ENCODE peak calls at places on chromosomes 5 and 9, in nine cellular contexts. M is gastrocnemius medialis, U is cardiac fibroblast, F is A549, S is fibroblast of pulmonary artery, O is astrocyte of the spinal cord, B is GM12865, A is adrenal gland, W is WERI-Rb-1. P is an unnamed sample.

GRCh38 chr5:179413711-179414458 is 68.6 kb upstream of the ADAMTS2 start:
- DNase-seq in M (no peak), U (no peak), F (no peak), S (no peak), O (no peak), B (no peak), A (no peak), W (no peak), P (no peak)

GRCh38 chr9:72362680-72363139 is 2.3 kb downstream of the ZFAND5 start:
- DNase-seq in M (peak; percentile 93), U (peak; percentile 83), F (peak; percentile 84), S (peak; percentile 85), O (peak; percentile 80), B (peak; percentile 77), A (peak; percentile 88), W (peak; percentile 52), P (peak; percentile 70)

GRCh38 chr9:113715086-113715485 is 161.0 kb upstream of the ZNF618 start:
- DNase-seq in M (no peak), U (peak; percentile 58), F (no peak), S (no peak), O (peak; percentile 23), B (no peak), A (no peak), W (no peak), P (no peak)

GRCh38 chr9:34127035-34127948 is 794 bp upstream of the DCAF12 start:
- DNase-seq in M (no peak), U (no peak), F (no peak), S (no peak), O (no peak), B (peak; percentile 12), A (no peak), W (no peak), P (no peak)

GRCh38 chr5:55682071-55682470 is 30.1 kb downstream of the SLC38A9 start:
- DNase-seq in M (no peak), U (no peak), F (no peak), S (no peak), O (no peak), B (no peak), A (no peak), W (no peak), P (no peak)

GRCh38 chr5:179777909-179778308 is 15.9 kb upstream of the LTC4S start:
- DNase-seq in M (no peak), U (no peak), F (no peak), S (no peak), O (no peak), B (no peak), A (no peak), W (no peak), P (no peak)

GRCh38 chr9:104906441-104907277 is 21.3 kb downstream of the ABCA1 start:
- DNase-seq in M (peak; percentile 33), U (peak; percentile 95), F (no peak), S (peak; percentile 74), O (peak; percentile 47), B (no peak), A (peak; percentile 93), W (no peak), P (peak; percentile 68)

GRCh38 chr5:173686950-173687349 is 70.5 kb upstream of the BOD1 start:
- DNase-seq in M (no peak), U (no peak), F (no peak), S (no peak), O (no peak), B (peak; percentile 61), A (no peak), W (no peak), P (no peak)

GRCh38 chr5:10632110-10632903 is 68.4 kb downstream of the ANKRD33B start:
- DNase-seq in M (no peak), U (peak; percentile 77), F (no peak), S (no peak), O (peak; percentile 66), B (peak; percentile 96), A (peak; percentile 17), W (no peak), P (no peak)

GRCh38 chr9:107513464-107514092 is 24.0 kb upstream of the KLF4 start:
- DNase-seq in M (no peak), U (no peak), F (no peak), S (no peak), O (no peak), B (peak; percentile 38), A (no peak), W (no peak), P (no peak)

GRCh38 chr5:78626009-78626571 is 22.5 kb downstream of the LHFPL2 start:
- DNase-seq in M (no peak), U (no peak), F (no peak), S (no peak), O (no peak), B (no peak), A (no peak), W (no peak), P (no peak)

GRCh38 chr5:50702615-50703325 is 36.3 kb downstream of the PARP8 start:
- DNase-seq in M (no peak), U (no peak), F (no peak), S (no peak), O (no peak), B (no peak), A (no peak), W (no peak), P (no peak)

GRCh38 chr9:2290382-2290781 is 275.2 kb downstream of the SMARCA2 start:
- DNase-seq in M (no peak), U (no peak), F (no peak), S (no peak), O (no peak), B (no peak), A (no peak), W (no peak), P (no peak)

GRCh38 chr5:143456952-143457547 is 53.6 kb upstream of the NR3C1 start:
- DNase-seq in M (no peak), U (peak; percentile 72), F (peak; percentile 46), S (peak; percentile 65), O (peak; percentile 24), B (no peak), A (no peak), W (no peak), P (no peak)

GRCh38 chr9:107991581-107991980 is 502.0 kb upstream of the KLF4 start:
- DNase-seq in M (no peak), U (no peak), F (no peak), S (no peak), O (no peak), B (no peak), A (no peak), W (no peak), P (no peak)

GRCh38 chr9:117485176-117485575 is 70.3 kb upstream of the ASTN2 start:
- DNase-seq in M (no peak), U (peak; percentile 0), F (no peak), S (no peak), O (peak; percentile 5), B (no peak), A (no peak), W (no peak), P (no peak)

GRCh38 chr5:80961376-80962281 is 1.5 kb downstream of the RASGRF2 start:
- DNase-seq in M (no peak), U (no peak), F (no peak), S (no peak), O (peak; percentile 27), B (no peak), A (no peak), W (no peak), P (no peak)

GRCh38 chr5:82364497-82364896 is 86.3 kb upstream of the RPS23 start:
- DNase-seq in M (no peak), U (peak; percentile 85), F (peak; percentile 45), S (peak; percentile 87), O (peak; percentile 85), B (no peak), A (peak; percentile 50), W (no peak), P (no peak)
- TF ChIP-seq CTCF in M (peak; percentile 17), U (peak; percentile 46), F (peak; percentile 47), S (peak; percentile 59), O (peak; percentile 63), B (no peak), A (peak; percentile 46), W (peak; percentile 24), P (peak; percentile 70)

DNA sequence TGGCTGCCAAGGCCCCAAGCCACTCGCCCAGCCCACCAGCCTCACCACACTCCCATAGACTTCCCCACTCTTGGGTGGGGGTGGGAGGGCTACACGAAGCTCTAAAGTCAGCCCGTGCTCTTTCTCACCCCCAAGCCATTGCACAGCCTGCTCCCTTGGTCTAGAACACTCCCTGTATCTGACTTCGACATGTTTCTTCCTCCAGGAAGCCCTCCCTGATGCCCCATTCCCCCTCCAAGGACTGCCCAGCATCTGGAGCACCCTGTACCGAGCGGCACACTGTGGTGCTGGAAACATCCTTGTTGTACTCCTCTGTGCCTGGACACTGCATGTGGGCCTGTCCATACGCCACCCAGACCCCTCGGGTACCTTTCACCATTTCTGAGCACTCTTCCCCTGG is 49.4 kb upstream of the KCNMB1 start:
- DNase-seq in M (no peak), U (no peak), F (no peak), S (no peak), O (no peak), B (no peak), A (no peak), W (no peak), P (no peak)
- H3K4me3 ChIP-seq in M (no peak overlapping the region), U (no peak overlapping the region), F (no peak overlapping the region), S (no peak overlapping the region), O (no peak overlapping the region), B (no peak overlapping the region), A (no peak overlapping the region), W (no peak overlapping the region), P (no peak overlapping the region)

DNA sequence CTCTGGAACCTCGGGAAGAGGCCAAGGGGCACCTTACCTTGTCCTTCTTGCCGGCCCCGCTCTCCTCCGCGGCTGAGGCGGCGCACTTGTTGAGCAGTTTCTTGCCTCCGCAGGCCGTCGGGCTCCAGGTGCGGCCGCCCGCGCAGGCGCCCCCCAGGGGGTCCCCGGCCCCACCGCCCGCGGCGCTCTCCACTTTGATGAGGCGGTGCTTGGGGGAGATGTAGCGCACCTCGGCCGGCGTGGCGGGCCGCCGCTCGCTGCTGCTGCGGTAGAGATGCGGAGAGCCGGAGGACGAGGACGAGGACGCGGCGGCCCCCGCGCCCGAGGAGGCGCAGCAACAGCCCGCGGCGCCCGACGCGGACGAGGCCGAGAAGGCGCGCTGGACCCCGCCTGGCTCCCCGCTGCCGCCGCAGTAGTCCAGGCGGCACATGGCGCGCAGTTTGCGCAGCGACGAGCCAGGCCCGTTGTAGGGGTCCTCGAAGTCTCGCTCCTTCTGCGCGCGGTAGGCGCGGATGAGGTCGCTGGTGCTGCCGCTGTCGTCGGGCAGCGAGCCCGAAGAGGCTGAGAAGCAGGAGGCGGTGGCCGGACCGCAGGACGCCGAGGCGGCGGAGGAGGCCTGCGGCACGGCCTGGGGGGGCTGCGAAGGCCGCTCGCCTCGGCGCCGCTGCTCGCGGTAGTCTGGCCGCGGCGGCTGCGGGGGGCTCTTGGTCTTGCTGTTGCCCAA is 973 bp downstream of the SHB start:
- DNase-seq in M (no peak), U (no peak), F (no peak), S (no peak), O (no peak), B (no peak), A (no peak), W (no peak), P (no peak)
- TF ChIP-seq CTCF in M (no peak), U (no peak), F (no peak), S (no peak), O (no peak), B (no peak), A (no peak), W (no peak), P (no peak)

DNA sequence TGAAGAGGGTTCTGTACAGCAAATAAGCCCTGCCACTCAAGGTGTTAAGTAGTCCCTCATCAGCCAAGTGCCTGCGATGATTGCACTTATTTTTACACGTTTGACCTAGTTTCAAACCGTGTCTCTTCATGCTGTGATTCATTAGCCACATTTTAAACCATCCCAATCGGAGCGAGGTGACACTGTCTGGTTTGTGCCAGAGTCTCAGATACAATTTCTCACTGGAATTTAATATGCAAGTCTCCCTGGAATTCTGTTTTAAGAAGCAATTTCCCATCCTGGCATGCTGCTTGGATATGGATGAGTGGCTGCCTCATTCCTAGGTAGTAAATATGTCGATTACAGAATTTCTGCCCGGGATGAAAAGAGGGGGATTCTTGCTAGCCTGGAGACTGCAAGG is 1.6 kb downstream of the INSYN2B start:
- DNase-seq in M (no peak), U (peak; percentile 18), F (no peak), S (no peak), O (peak; percentile 22), B (no peak), A (no peak), W (no peak), P (no peak)
- H3K4me3 ChIP-seq in M (no peak overlapping the region), U (peak overlapping the region; percentile 70), F (no peak overlapping the region), S (peak overlapping the region; percentile 62), O (peak overlapping the region; percentile 78), B (no peak overlapping the region), A (no peak overlapping the region), W (no peak overlapping the region), P (peak overlapping the region; percentile 68)